ENCODE peak calls at places on chromosome 18, in eight cellular contexts. D, B, P, A, L, M, H and X are unnamed samples.

GRCh38 chr18:22466608-22467390 is 49.1 kb upstream of the CTAGE1 start:
- DNase-seq in D (peak; percentile 70), B (no peak), P (no peak), A (peak; percentile 89), L (no peak), M (no peak), H (no peak), X (no peak)

GRCh38 chr18:37272841-37273240 is 292.8 kb downstream of the CELF4 start:
- DNase-seq in D (no peak), B (no peak), P (no peak), A (no peak), L (no peak), M (no peak), H (no peak), X (no peak)

GRCh38 chr18:28015671-28016070 is 161.3 kb downstream of the CDH2 start:
- DNase-seq in D (no peak), B (no peak), P (no peak), A (no peak), L (no peak), M (no peak), H (no peak), X (no peak)

GRCh38 chr18:63192885-63193349 is 126.7 kb downstream of the BCL2 start:
- DNase-seq in D (no peak), B (peak; percentile 28), P (no peak), A (no peak), L (no peak), M (no peak), H (no peak), X (no peak)

GRCh38 chr18:43279015-43279758 is 1.9 kb upstream of the SYT4 start:
- DNase-seq in D (no peak), B (no peak), P (no peak), A (peak; percentile 49), L (peak; percentile 19), M (peak; percentile 72), H (no peak), X (no peak)

GRCh38 chr18:62460851-62461300 is 61.9 kb upstream of the ZCCHC2 start:
- DNase-seq in D (no peak), B (no peak), P (no peak), A (peak; percentile 71), L (no peak), M (no peak), H (no peak), X (no peak)

GRCh38 chr18:21181763-21182162 is 60.3 kb upstream of the GREB1L start:
- DNase-seq in D (no peak), B (no peak), P (no peak), A (no peak), L (no peak), M (no peak), H (no peak), X (no peak)

GRCh38 chr18:74898965-74899364 is 301.3 kb downstream of the ZNF407 start:
- DNase-seq in D (no peak), B (no peak), P (no peak), A (peak; percentile 75), L (no peak), M (no peak), H (no peak), X (no peak)

GRCh38 chr18:71040161-71040560 is 751.3 kb downstream of the SOCS6 start:
- DNase-seq in D (no peak), B (no peak), P (no peak), A (no peak), L (no peak), M (no peak), H (no peak), X (no peak)

GRCh38 chr18:55402731-55403405 is 185.1 kb downstream of the TCF4 start:
- DNase-seq in D (no peak), B (no peak), P (no peak), A (no peak), L (no peak), M (no peak), H (no peak), X (no peak)

GRCh38 chr18:48191494-48191893 is 217.7 kb downstream of the ZBTB7C start:
- DNase-seq in D (no peak), B (no peak), P (no peak), A (no peak), L (no peak), M (peak; percentile 61), H (no peak), X (no peak)

GRCh38 chr18:13611616-13612110 is 114.7 kb downstream of the FAM210A start:
- DNase-seq in D (no peak), B (peak; percentile 34), P (no peak), A (no peak), L (peak; percentile 31), M (peak; percentile 55), H (no peak), X (peak; percentile 79)

GRCh38 chr18:3454365-3455089 is 4.6 kb downstream of the TGIF1 start:
- DNase-seq in D (no peak), B (peak; percentile 47), P (no peak), A (peak; percentile 62), L (peak; percentile 42), M (peak; percentile 79), H (no peak), X (no peak)

GRCh38 chr18:13608791-13609552 is 117.4 kb downstream of the FAM210A start:
- DNase-seq in D (no peak), B (no peak), P (no peak), A (no peak), L (no peak), M (no peak), H (no peak), X (no peak)

GRCh38 chr18:48133675-48134251 is 203.3 kb upstream of the SMAD2 start:
- DNase-seq in D (peak; percentile 45), B (no peak), P (no peak), A (peak; percentile 57), L (no peak), M (no peak), H (no peak), X (no peak)

GRCh38 chr18:51195086-51195601 is 2.3 kb downstream of the MEX3C start:
- DNase-seq in D (no peak), B (no peak), P (no peak), A (peak; percentile 11), L (no peak), M (no peak), H (no peak), X (no peak)

GRCh38 chr18:51196116-51196810 is 1.2 kb downstream of the MEX3C start:
- DNase-seq in D (peak; percentile 40), B (peak; percentile 35), P (peak; percentile 64), A (peak; percentile 15), L (peak; percentile 37), M (peak; percentile 60), H (peak; percentile 78), X (no peak)

GRCh38 chr18:51196811-51197660 is 445 bp downstream of the MEX3C start:
- DNase-seq in D (peak; percentile 50), B (peak; percentile 39), P (peak; percentile 63), A (peak; percentile 49), L (peak; percentile 41), M (peak; percentile 73), H (peak; percentile 92), X (no peak)

GRCh38 chr18:51195602-51196115 is 1.8 kb downstream of the MEX3C start:
- DNase-seq in D (no peak), B (peak; percentile 69), P (no peak), A (peak; percentile 66), L (peak; percentile 38), M (peak; percentile 74), H (no peak), X (no peak)

DNA sequence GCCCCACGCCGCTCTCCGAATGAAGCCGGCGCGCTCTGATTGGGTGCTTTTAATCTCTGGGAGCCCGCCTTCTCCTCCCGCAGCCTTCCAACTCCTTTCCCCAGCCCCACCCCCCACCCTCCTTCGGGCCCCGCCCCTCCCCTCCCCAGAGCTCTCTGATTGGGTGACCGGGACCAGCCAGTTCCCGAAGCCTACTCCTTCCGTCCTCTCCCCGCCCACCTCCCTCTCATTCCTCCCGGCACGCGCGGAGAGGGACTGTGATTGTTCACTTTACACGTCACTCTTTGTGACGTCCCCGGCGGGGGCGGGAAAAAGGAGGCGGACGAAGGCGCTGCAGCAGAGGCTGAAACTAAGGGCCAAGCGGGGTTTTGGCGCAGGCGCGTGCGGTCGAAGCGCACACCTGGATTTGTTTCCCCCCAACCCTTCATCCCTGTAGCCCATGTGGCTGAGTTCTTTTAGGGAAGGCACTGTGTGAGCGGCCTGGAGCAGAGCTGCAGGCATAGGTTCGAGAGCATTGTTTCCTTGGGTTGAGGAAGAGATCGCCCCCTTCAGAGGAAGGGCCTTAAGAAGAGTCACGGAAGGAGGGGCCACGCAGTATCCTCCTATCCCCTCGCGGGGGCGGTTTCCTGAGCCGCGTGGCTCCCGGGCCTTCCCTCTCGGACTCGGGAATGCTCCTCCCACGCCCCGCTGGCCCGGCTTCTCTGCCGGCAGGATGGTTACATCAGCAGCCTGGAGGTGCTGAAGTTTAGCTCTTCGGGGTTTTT is at the start of gene MEX3C:
- DNase-seq in D (peak; percentile 100), B (peak; percentile 99), P (peak; percentile 99), A (peak; percentile 100), L (peak; percentile 99), M (peak; percentile 100), H (peak; percentile 98), X (peak; percentile 100)
- TF ChIP-seq CTCF in D (no peak), B (peak; percentile 26), P (peak; percentile 36), A (no peak), L (no peak), M (peak; percentile 56), H (no peak), X (peak; percentile 49)

GRCh38 chr18:69484699-69485396 is 84.2 kb downstream of the DOK6 start:
- DNase-seq in D (no peak), B (no peak), P (no peak), A (peak; percentile 16), L (no peak), M (no peak), H (no peak), X (no peak)
- TF ChIP-seq CTCF in D (no peak), B (peak; percentile 29), P (no peak), A (no peak), L (no peak), M (peak; percentile 61), H (no peak), X (no peak)

GRCh38 chr18:6778459-6778858 is 48.9 kb downstream of the ARHGAP28 start:
- DNase-seq in D (no peak), B (no peak), P (no peak), A (no peak), L (no peak), M (no peak), H (no peak), X (no peak)

GRCh38 chr18:6775237-6775636 is 45.7 kb downstream of the ARHGAP28 start:
- DNase-seq in D (no peak), B (no peak), P (no peak), A (no peak), L (no peak), M (no peak), H (no peak), X (no peak)

GRCh38 chr18:6777509-6777908 is 48.0 kb downstream of the ARHGAP28 start:
- DNase-seq in D (no peak), B (no peak), P (no peak), A (no peak), L (no peak), M (no peak), H (no peak), X (no peak)

GRCh38 chr18:6775702-6776101 is 46.2 kb downstream of the ARHGAP28 start:
- DNase-seq in D (no peak), B (no peak), P (no peak), A (no peak), L (no peak), M (no peak), H (no peak), X (no peak)

GRCh38 chr18:6776193-6776592 is 46.7 kb downstream of the ARHGAP28 start:
- DNase-seq in D (no peak), B (no peak), P (peak; percentile 55), A (no peak), L (no peak), M (no peak), H (no peak), X (no peak)
- TF ChIP-seq CTCF in D (no peak), B (no peak), P (peak; percentile 16), A (no peak), L (no peak), M (no peak), H (no peak), X (no peak)

GRCh38 chr18:49725809-49726514 is 87.4 kb downstream of the ACAA2 start:
- DNase-seq in D (peak; percentile 51), B (no peak), P (peak; percentile 21), A (peak; percentile 36), L (peak; percentile 44), M (peak; percentile 96), H (no peak), X (no peak)
- TF ChIP-seq CTCF in D (no peak), B (no peak), P (no peak), A (no peak), L (no peak), M (peak; percentile 59), H (no peak), X (no peak)